ENCODE peak calls at places on chromosomes 11 and 22, in six cellular contexts. One of them, this sample, is unnamed. For H3K4me1, the result is how much of the 10 kb centered on the place peaks cover.

GRCh38 chr11:32231909-32232493 is 141.1 kb downstream of the RCN1 start:
- DNase-seq in PC-3: peak
- DNase-seq in MM.1S: peak
- DNase-seq in fibroblast of lung: peak
- DNase-seq in heart left ventricle: no peak
- DNase-seq in left ventricle myocardium inferior: no peak
- DNase-seq in this sample: no peak

GRCh38 chr22:44249376-44250147 is 63.2 kb downstream of the SHISAL1 start:
- DNase-seq in PC-3: no peak
- DNase-seq in MM.1S: no peak
- DNase-seq in fibroblast of lung: no peak
- DNase-seq in heart left ventricle: no peak
- DNase-seq in left ventricle myocardium inferior: no peak
- DNase-seq in this sample: no peak

GRCh38 chr22:46481386-46481785 is 56.0 kb downstream of the CELSR1 start:
- DNase-seq in PC-3: no peak
- DNase-seq in MM.1S: no peak
- DNase-seq in fibroblast of lung: no peak
- DNase-seq in heart left ventricle: no peak
- DNase-seq in left ventricle myocardium inferior: no peak
- DNase-seq in this sample: no peak

GRCh38 chr22:35997438-35997837 is 31.2 kb downstream of the RBFOX2 start:
- DNase-seq in PC-3: no peak
- DNase-seq in MM.1S: no peak
- DNase-seq in fibroblast of lung: peak
- DNase-seq in heart left ventricle: no peak
- DNase-seq in left ventricle myocardium inferior: no peak
- DNase-seq in this sample: no peak

GRCh38 chr11:79594839-79595238 is 154.0 kb upstream of the TENM4 start:
- DNase-seq in PC-3: no peak
- DNase-seq in MM.1S: no peak
- DNase-seq in fibroblast of lung: no peak
- DNase-seq in heart left ventricle: no peak
- DNase-seq in left ventricle myocardium inferior: no peak
- DNase-seq in this sample: no peak

GRCh38 chr11:109302591-109303334 is 119.2 kb upstream of the C11orf87 start:
- DNase-seq in PC-3: no peak
- DNase-seq in MM.1S: no peak
- DNase-seq in fibroblast of lung: no peak
- DNase-seq in heart left ventricle: no peak
- DNase-seq in left ventricle myocardium inferior: no peak
- DNase-seq in this sample: no peak

GRCh38 chr22:22997262-22997898 is 72.9 kb upstream of the GNAZ start:
- DNase-seq in PC-3: no peak
- DNase-seq in MM.1S: no peak
- DNase-seq in fibroblast of lung: no peak
- DNase-seq in heart left ventricle: no peak
- DNase-seq in left ventricle myocardium inferior: no peak
- DNase-seq in this sample: no peak

GRCh38 chr11:47620836-47621378 is 21.5 kb downstream of the MTCH2 start:
- DNase-seq in PC-3: no peak
- DNase-seq in MM.1S: no peak
- DNase-seq in fibroblast of lung: no peak
- DNase-seq in heart left ventricle: no peak
- DNase-seq in left ventricle myocardium inferior: no peak
- DNase-seq in this sample: no peak

GRCh38 chr11:122036022-122036421 is 80.0 kb downstream of the BLID start:
- DNase-seq in PC-3: no peak
- DNase-seq in MM.1S: no peak
- DNase-seq in fibroblast of lung: peak
- DNase-seq in heart left ventricle: no peak
- DNase-seq in left ventricle myocardium inferior: no peak
- DNase-seq in this sample: no peak
- H3K4me1 ChIP-seq in PC-3: under half
- H3K4me1 ChIP-seq in MM.1S: under half
- H3K4me1 ChIP-seq in fibroblast of lung: under half
- H3K4me1 ChIP-seq in heart left ventricle: under half
- H3K4me1 ChIP-seq in left ventricle myocardium inferior: under half
- H3K4me1 ChIP-seq in this sample: under half

GRCh38 chr22:20517841-20518592 is 10.6 kb downstream of the MED15 start:
- DNase-seq in PC-3: no peak
- DNase-seq in MM.1S: no peak
- DNase-seq in fibroblast of lung: no peak
- DNase-seq in heart left ventricle: no peak
- DNase-seq in left ventricle myocardium inferior: no peak
- DNase-seq in this sample: no peak
- H3K4me1 ChIP-seq in PC-3: under half
- H3K4me1 ChIP-seq in MM.1S: under half
- H3K4me1 ChIP-seq in fibroblast of lung: under half
- H3K4me1 ChIP-seq in heart left ventricle: under half
- H3K4me1 ChIP-seq in left ventricle myocardium inferior: half or more
- H3K4me1 ChIP-seq in this sample: half or more

GRCh38 chr11:69667619-69668604 is 7.2 kb downstream of the LTO1 start:
- DNase-seq in PC-3: no peak
- DNase-seq in MM.1S: no peak
- DNase-seq in fibroblast of lung: no peak
- DNase-seq in heart left ventricle: no peak
- DNase-seq in left ventricle myocardium inferior: no peak
- DNase-seq in this sample: no peak
- H3K4me1 ChIP-seq in PC-3: under half
- H3K4me1 ChIP-seq in MM.1S: under half
- H3K4me1 ChIP-seq in fibroblast of lung: under half
- H3K4me1 ChIP-seq in heart left ventricle: under half
- H3K4me1 ChIP-seq in left ventricle myocardium inferior: under half
- H3K4me1 ChIP-seq in this sample: under half

GRCh38 chr11:76200006-76200940 is 6.0 kb downstream of the WNT11 start:
- DNase-seq in PC-3: no peak
- DNase-seq in MM.1S: no peak
- DNase-seq in fibroblast of lung: no peak
- DNase-seq in heart left ventricle: no peak
- DNase-seq in left ventricle myocardium inferior: no peak
- DNase-seq in this sample: no peak

GRCh38 chr11:76197332-76197731 is 9.0 kb downstream of the WNT11 start:
- DNase-seq in PC-3: no peak
- DNase-seq in MM.1S: no peak
- DNase-seq in fibroblast of lung: no peak
- DNase-seq in heart left ventricle: no peak
- DNase-seq in left ventricle myocardium inferior: no peak
- DNase-seq in this sample: no peak

GRCh38 chr11:76201056-76201455 is 5.2 kb downstream of the WNT11 start:
- DNase-seq in PC-3: no peak
- DNase-seq in MM.1S: no peak
- DNase-seq in fibroblast of lung: no peak
- DNase-seq in heart left ventricle: no peak
- DNase-seq in left ventricle myocardium inferior: no peak
- DNase-seq in this sample: no peak

GRCh38 chr11:76196849-76197248 is 9.5 kb downstream of the WNT11 start:
- DNase-seq in PC-3: no peak
- DNase-seq in MM.1S: no peak
- DNase-seq in fibroblast of lung: no peak
- DNase-seq in heart left ventricle: no peak
- DNase-seq in left ventricle myocardium inferior: no peak
- DNase-seq in this sample: no peak

GRCh38 chr11:76197941-76198640 is 8.2 kb downstream of the WNT11 start:
- DNase-seq in PC-3: no peak
- DNase-seq in MM.1S: no peak
- DNase-seq in fibroblast of lung: no peak
- DNase-seq in heart left ventricle: no peak
- DNase-seq in left ventricle myocardium inferior: no peak
- DNase-seq in this sample: no peak
- H3K4me1 ChIP-seq in PC-3: under half
- H3K4me1 ChIP-seq in MM.1S: under half
- H3K4me1 ChIP-seq in fibroblast of lung: under half
- H3K4me1 ChIP-seq in heart left ventricle: under half
- H3K4me1 ChIP-seq in left ventricle myocardium inferior: under half
- H3K4me1 ChIP-seq in this sample: under half